ENCODE peak calls at places on chromosomes 4 and X, in seven cellular contexts. One of them, this sample, is unnamed. For H3K9me3, H4K20me1 and H3K4me1, the result is how much of the 10 kb centered on the place peaks cover.

GRCh38 chrX:154541896-154542722 is 4.5 kb downstream of the G6PD start:
- DNase-seq in H9: no peak
- DNase-seq in HCT116: peak
- DNase-seq in SK-N-SH: no peak
- DNase-seq in PC-3: peak
- DNase-seq in fibroblast of lung: peak
- DNase-seq in astrocyte: peak
- DNase-seq in this sample: no peak

GRCh38 chr4:71866212-71866885 is 82.5 kb upstream of the GC start:
- DNase-seq in HCT116: no peak
- DNase-seq in SK-N-SH: no peak
- DNase-seq in H9: no peak
- DNase-seq in PC-3: no peak
- DNase-seq in astrocyte: no peak
- DNase-seq in fibroblast of lung: no peak
- DNase-seq in this sample: no peak

GRCh38 chr4:141860974-141861373 is 224.6 kb downstream of the IL15 start:
- DNase-seq in fibroblast of lung: no peak
- DNase-seq in astrocyte: no peak
- DNase-seq in H9: no peak
- DNase-seq in PC-3: peak
- DNase-seq in SK-N-SH: no peak
- DNase-seq in HCT116: peak
- DNase-seq in this sample: no peak

GRCh38 chr4:156169011-156169410 is 215.3 kb upstream of the CTSO start:
- DNase-seq in astrocyte: peak
- DNase-seq in SK-N-SH: no peak
- DNase-seq in H9: peak
- DNase-seq in PC-3: peak
- DNase-seq in HCT116: peak
- DNase-seq in fibroblast of lung: peak
- DNase-seq in this sample: no peak

GRCh38 chrX:70973221-70973620 is 42.3 kb upstream of the SLC7A3 start:
- DNase-seq in H9: no peak
- DNase-seq in SK-N-SH: no peak
- DNase-seq in PC-3: no peak
- DNase-seq in astrocyte: no peak
- DNase-seq in HCT116: no peak
- DNase-seq in fibroblast of lung: no peak
- DNase-seq in this sample: no peak

GRCh38 chr4:56099378-56099786 is 150.6 kb downstream of the CEP135 start:
- DNase-seq in H9: no peak
- DNase-seq in SK-N-SH: no peak
- DNase-seq in PC-3: peak
- DNase-seq in astrocyte: peak
- DNase-seq in fibroblast of lung: no peak
- DNase-seq in HCT116: no peak
- DNase-seq in this sample: no peak

GRCh38 chr4:109052699-109053656 is 249.5 kb downstream of the COL25A1 start:
- DNase-seq in H9: no peak
- DNase-seq in fibroblast of lung: no peak
- DNase-seq in SK-N-SH: no peak
- DNase-seq in astrocyte: peak
- DNase-seq in PC-3: no peak
- DNase-seq in HCT116: no peak
- DNase-seq in this sample: no peak

GRCh38 chr4:149441338-149441737 is 374.3 kb downstream of the IQCM start:
- DNase-seq in PC-3: peak
- DNase-seq in astrocyte: peak
- DNase-seq in HCT116: no peak
- DNase-seq in fibroblast of lung: peak
- DNase-seq in H9: no peak
- DNase-seq in SK-N-SH: no peak
- DNase-seq in this sample: no peak

GRCh38 chrX:77962068-77962902 is 7.2 kb downstream of the PGAM4 start:
- DNase-seq in HCT116: no peak
- DNase-seq in SK-N-SH: no peak
- DNase-seq in astrocyte: no peak
- DNase-seq in H9: no peak
- DNase-seq in PC-3: no peak
- DNase-seq in fibroblast of lung: peak
- DNase-seq in this sample: no peak

GRCh38 chr4:76641758-76642157 is 206.7 kb downstream of the SHROOM3 start:
- DNase-seq in SK-N-SH: no peak
- DNase-seq in fibroblast of lung: no peak
- DNase-seq in astrocyte: no peak
- DNase-seq in PC-3: no peak
- DNase-seq in H9: no peak
- DNase-seq in HCT116: no peak
- DNase-seq in this sample: no peak

GRCh38 chr4:25155957-25156356 is 4.3 kb downstream of the SEPSECS start:
- DNase-seq in PC-3: no peak
- DNase-seq in fibroblast of lung: no peak
- DNase-seq in astrocyte: no peak
- DNase-seq in SK-N-SH: no peak
- DNase-seq in H9: no peak
- DNase-seq in HCT116: no peak
- DNase-seq in this sample: no peak

GRCh38 chrX:112946227-112946626 is 105.6 kb upstream of the AMOT start:
- DNase-seq in fibroblast of lung: no peak
- DNase-seq in H9: no peak
- DNase-seq in PC-3: no peak
- DNase-seq in astrocyte: no peak
- DNase-seq in HCT116: no peak
- DNase-seq in SK-N-SH: no peak
- DNase-seq in this sample: no peak

GRCh38 chr4:39587881-39588280 is 50.8 kb downstream of the SMIM14 start:
- DNase-seq in PC-3: no peak
- DNase-seq in astrocyte: peak
- DNase-seq in H9: no peak
- DNase-seq in HCT116: no peak
- DNase-seq in SK-N-SH: no peak
- DNase-seq in fibroblast of lung: no peak
- DNase-seq in this sample: no peak

GRCh38 chrX:77901506-77901905 is 2.2 kb downstream of the COX7B start:
- DNase-seq in astrocyte: no peak
- DNase-seq in HCT116: no peak
- DNase-seq in fibroblast of lung: no peak
- DNase-seq in PC-3: no peak
- DNase-seq in SK-N-SH: no peak
- DNase-seq in H9: no peak
- DNase-seq in this sample: no peak

GRCh38 chr4:89024051-89024675 is 32.8 kb downstream of the FAM13A start:
- DNase-seq in H9: no peak
- DNase-seq in PC-3: peak
- DNase-seq in fibroblast of lung: peak
- DNase-seq in SK-N-SH: peak
- DNase-seq in astrocyte: peak
- DNase-seq in HCT116: peak
- DNase-seq in this sample: peak

GRCh38 chr4:19729873-19730735 is 521.6 kb upstream of the SLIT2 start:
- DNase-seq in HCT116: no peak
- DNase-seq in PC-3: no peak
- DNase-seq in fibroblast of lung: peak
- DNase-seq in SK-N-SH: no peak
- DNase-seq in astrocyte: peak
- DNase-seq in H9: no peak
- DNase-seq in this sample: peak

GRCh38 chr4:654526-654845 is 19.6 kb downstream of the ATP5ME start:
- DNase-seq in fibroblast of lung: no peak
- DNase-seq in H9: no peak
- DNase-seq in HCT116: no peak
- DNase-seq in PC-3: no peak
- DNase-seq in astrocyte: no peak
- DNase-seq in SK-N-SH: no peak
- DNase-seq in this sample: no peak

GRCh38 chr4:656651-657337 is 17.3 kb downstream of the ATP5ME start:
- DNase-seq in fibroblast of lung: no peak
- DNase-seq in PC-3: no peak
- DNase-seq in SK-N-SH: peak
- DNase-seq in astrocyte: no peak
- DNase-seq in HCT116: no peak
- DNase-seq in H9: no peak
- DNase-seq in this sample: no peak

GRCh38 chr4:655735-656151 is 18.3 kb downstream of the ATP5ME start:
- DNase-seq in SK-N-SH: no peak
- DNase-seq in fibroblast of lung: no peak
- DNase-seq in H9: no peak
- DNase-seq in PC-3: no peak
- DNase-seq in HCT116: no peak
- DNase-seq in astrocyte: no peak
- DNase-seq in this sample: no peak

GRCh38 chr4:653831-654525 is 20.1 kb downstream of the ATP5ME start:
- DNase-seq in H9: no peak
- DNase-seq in fibroblast of lung: no peak
- DNase-seq in HCT116: no peak
- DNase-seq in PC-3: no peak
- DNase-seq in SK-N-SH: no peak
- DNase-seq in astrocyte: no peak
- DNase-seq in this sample: no peak

GRCh38 chr4:654871-655734 is 19.0 kb downstream of the ATP5ME start:
- DNase-seq in HCT116: no peak
- DNase-seq in astrocyte: no peak
- DNase-seq in SK-N-SH: no peak
- DNase-seq in H9: no peak
- DNase-seq in PC-3: no peak
- DNase-seq in fibroblast of lung: no peak
- DNase-seq in this sample: no peak
- H3K9me3 ChIP-seq in HCT116: under half
- H3K9me3 ChIP-seq in astrocyte: under half
- H3K9me3 ChIP-seq in SK-N-SH: under half
- H3K9me3 ChIP-seq in H9: under half
- H3K9me3 ChIP-seq in PC-3: under half
- H3K9me3 ChIP-seq in fibroblast of lung: under half
- H3K9me3 ChIP-seq in this sample: under half

GRCh38 chrX:147913570-147913969 is 1.9 kb downstream of the FMR1 start:
- DNase-seq in fibroblast of lung: no peak
- DNase-seq in SK-N-SH: no peak
- DNase-seq in HCT116: no peak
- DNase-seq in PC-3: no peak
- DNase-seq in astrocyte: no peak
- DNase-seq in H9: no peak
- DNase-seq in this sample: no peak

GRCh38 chrX:147920161-147920666 is 8.5 kb downstream of the FMR1 start:
- DNase-seq in astrocyte: peak
- DNase-seq in H9: no peak
- DNase-seq in HCT116: no peak
- DNase-seq in fibroblast of lung: no peak
- DNase-seq in SK-N-SH: no peak
- DNase-seq in PC-3: no peak
- DNase-seq in this sample: no peak

GRCh38 chrX:147914609-147915008 is 2.9 kb downstream of the FMR1 start:
- DNase-seq in HCT116: no peak
- DNase-seq in fibroblast of lung: no peak
- DNase-seq in PC-3: no peak
- DNase-seq in astrocyte: no peak
- DNase-seq in H9: no peak
- DNase-seq in SK-N-SH: no peak
- DNase-seq in this sample: no peak

GRCh38 chrX:147916375-147916968 is 4.8 kb downstream of the FMR1 start:
- DNase-seq in H9: no peak
- DNase-seq in fibroblast of lung: no peak
- DNase-seq in SK-N-SH: no peak
- DNase-seq in PC-3: no peak
- DNase-seq in astrocyte: no peak
- DNase-seq in HCT116: no peak
- DNase-seq in this sample: no peak

GRCh38 chrX:147917700-147918694 is 6.3 kb downstream of the FMR1 start:
- DNase-seq in H9: no peak
- DNase-seq in SK-N-SH: no peak
- DNase-seq in fibroblast of lung: no peak
- DNase-seq in astrocyte: peak
- DNase-seq in PC-3: no peak
- DNase-seq in HCT116: no peak
- DNase-seq in this sample: peak
- H4K20me1 ChIP-seq in H9: under half
- H4K20me1 ChIP-seq in SK-N-SH: under half
- H4K20me1 ChIP-seq in fibroblast of lung: under half
- H4K20me1 ChIP-seq in astrocyte: half or more
- H4K20me1 ChIP-seq in PC-3: under half
- H4K20me1 ChIP-seq in HCT116: under half
- H4K20me1 ChIP-seq in this sample: half or more

DNA sequence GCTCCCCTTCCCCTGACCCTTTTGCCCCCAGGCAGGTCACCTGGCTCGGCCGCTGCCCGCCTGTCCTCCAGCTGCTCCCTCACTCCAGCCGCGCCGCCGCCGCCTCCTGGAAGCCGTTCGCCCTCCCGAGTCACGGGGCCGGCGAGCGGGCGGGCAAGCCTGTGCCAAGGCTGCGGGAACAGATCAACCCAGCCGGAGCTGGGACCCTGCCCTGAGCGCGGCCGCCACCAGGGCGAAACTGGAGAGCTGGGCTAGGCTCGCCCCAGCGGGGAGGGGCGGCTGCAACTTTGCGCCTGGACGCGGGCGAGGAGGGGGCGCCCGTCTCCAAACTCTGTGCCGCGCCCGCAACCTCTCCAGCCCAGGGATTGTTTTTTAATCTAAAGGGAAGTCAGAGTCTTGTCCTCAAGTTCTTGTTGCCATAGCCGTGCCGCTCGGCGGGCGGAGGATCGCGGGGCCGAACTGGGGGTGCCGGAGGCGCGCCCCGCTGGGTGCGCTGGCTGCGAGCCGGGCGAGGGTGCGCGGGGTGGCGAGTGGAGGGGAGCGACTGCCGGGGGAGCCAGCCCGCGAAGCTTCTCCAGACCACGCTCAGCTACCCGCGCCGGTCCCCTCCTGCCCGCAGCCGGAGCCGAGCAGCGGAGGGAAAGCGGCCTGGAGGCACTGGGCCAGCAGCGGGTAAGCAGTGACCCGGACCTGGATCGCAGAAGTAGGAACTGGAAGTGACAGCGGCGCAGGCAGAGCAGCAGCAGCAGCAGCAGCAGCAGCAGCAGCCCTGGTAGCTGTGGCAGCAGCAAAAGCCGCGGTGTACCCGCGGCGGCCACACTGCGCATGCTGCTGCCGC is 13.4 kb downstream of the ARHGEF6 start:
- DNase-seq in astrocyte: peak
- DNase-seq in HCT116: no peak
- DNase-seq in SK-N-SH: peak
- DNase-seq in H9: peak
- DNase-seq in PC-3: peak
- DNase-seq in fibroblast of lung: peak
- DNase-seq in this sample: no peak
- H3K4me1 ChIP-seq in astrocyte: under half
- H3K4me1 ChIP-seq in HCT116: under half
- H3K4me1 ChIP-seq in SK-N-SH: under half
- H3K4me1 ChIP-seq in H9: under half
- H3K4me1 ChIP-seq in PC-3: under half
- H3K4me1 ChIP-seq in fibroblast of lung: under half
- H3K4me1 ChIP-seq in this sample: under half

GRCh38 chrX:18887177-18887820 is 96.6 kb downstream of the PHKA2 start:
- DNase-seq in PC-3: no peak
- DNase-seq in HCT116: no peak
- DNase-seq in fibroblast of lung: peak
- DNase-seq in astrocyte: no peak
- DNase-seq in H9: no peak
- DNase-seq in SK-N-SH: no peak
- DNase-seq in this sample: no peak
- H3K9me3 ChIP-seq in PC-3: under half
- H3K9me3 ChIP-seq in HCT116: under half
- H3K9me3 ChIP-seq in fibroblast of lung: under half
- H3K9me3 ChIP-seq in astrocyte: under half
- H3K9me3 ChIP-seq in H9: under half
- H3K9me3 ChIP-seq in SK-N-SH: under half
- H3K9me3 ChIP-seq in this sample: under half